ENCODE peak calls at places on chromosomes 5 and 9, in five cellular contexts. H is A549, W is ovary, G is Peyer's patch, N is uterus. K is an unnamed sample.

GRCh38 chr9:124654431-124654830 is 116.7 kb downstream of the NR6A1 start:
- DNase-seq in H (no peak), W (no peak), G (no peak), N (no peak), K (no peak)

GRCh38 chr9:132367613-132368305 is 13.0 kb upstream of the SETX start:
- DNase-seq in H (no peak), W (no peak), G (no peak), N (no peak), K (no peak)

GRCh38 chr5:134503937-134504437 is 21.5 kb upstream of the JADE2 start:
- DNase-seq in H (no peak), W (no peak), G (no peak), N (no peak), K (no peak)

GRCh38 chr5:41795125-41795524 is 75.1 kb downstream of the OXCT1 start:
- DNase-seq in H (no peak), W (no peak), G (no peak), N (no peak), K (no peak)

GRCh38 chr5:124748687-124749594 is 2.5 kb upstream of the ZNF608 start:
- DNase-seq in H (peak), W (peak), G (peak), N (peak), K (no peak)

GRCh38 chr9:137021979-137022619 is 5.9 kb downstream of the ABCA2 start:
- DNase-seq in H (peak), W (peak), G (peak), N (no peak), K (no peak)

GRCh38 chr5:65482727-65483473 is 1.2 kb upstream of the ADAMTS6 start:
- DNase-seq in H (no peak), W (peak), G (no peak), N (no peak), K (no peak)

GRCh38 chr5:132662925-132663770 is 5.2 kb downstream of the IL13 start:
- DNase-seq in H (no peak), W (no peak), G (no peak), N (no peak), K (no peak)

GRCh38 chr5:95471922-95472321 is 80.8 kb downstream of the FAM81B start:
- DNase-seq in H (no peak), W (no peak), G (no peak), N (no peak), K (no peak)

DNA sequence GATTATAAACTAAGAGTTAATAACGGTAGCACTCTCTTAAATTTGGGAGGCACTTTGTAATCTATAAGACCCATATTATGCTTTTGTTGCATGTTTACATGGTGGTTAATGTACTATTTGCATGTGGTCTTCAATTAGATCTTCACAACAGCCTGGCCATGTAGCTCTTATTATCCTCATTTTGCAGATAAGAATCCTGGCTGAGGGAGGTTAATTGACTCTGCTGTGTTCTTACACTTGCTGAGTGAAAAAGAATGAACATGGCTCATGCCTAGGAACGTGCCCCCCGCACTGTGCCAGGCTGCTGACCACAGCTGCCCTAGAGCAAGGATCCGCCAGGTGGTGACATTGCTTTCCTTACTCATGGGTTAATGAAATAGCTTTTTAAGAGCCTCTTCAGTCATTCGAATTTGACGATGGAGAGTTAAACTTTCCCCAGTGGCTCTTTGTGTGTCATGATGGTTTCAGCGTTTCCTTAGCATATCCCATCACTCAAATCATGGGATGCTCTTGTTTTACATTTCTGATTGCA is 97.9 kb downstream of the CDH6 start:
- DNase-seq in H (no peak), W (no peak), G (no peak), N (no peak), K (no peak)
- TF ChIP-seq CTCF in H (no peak), W (no peak), G (no peak), N (no peak), K (no peak)

GRCh38 chr5:172765766-172766286 is 5.2 kb downstream of the DUSP1 start:
- DNase-seq in H (no peak), W (no peak), G (no peak), N (no peak), K (no peak)

GRCh38 chr5:172764861-172765765 is 5.9 kb downstream of the DUSP1 start:
- DNase-seq in H (peak), W (peak), G (peak), N (peak), K (peak)

GRCh38 chr5:172768098-172768572 is 2.9 kb downstream of the DUSP1 start:
- DNase-seq in H (no peak), W (no peak), G (no peak), N (no peak), K (no peak)

GRCh38 chr5:172768573-172769323 is 2.2 kb downstream of the DUSP1 start:
- DNase-seq in H (no peak), W (no peak), G (no peak), N (peak), K (no peak)

GRCh38 chr5:172766287-172767104 is 4.5 kb downstream of the DUSP1 start:
- DNase-seq in H (no peak), W (peak), G (no peak), N (peak), K (peak)
- TF ChIP-seq POLR2A in H (peak), W (no peak), G (peak), N (peak), K (peak)

DNA sequence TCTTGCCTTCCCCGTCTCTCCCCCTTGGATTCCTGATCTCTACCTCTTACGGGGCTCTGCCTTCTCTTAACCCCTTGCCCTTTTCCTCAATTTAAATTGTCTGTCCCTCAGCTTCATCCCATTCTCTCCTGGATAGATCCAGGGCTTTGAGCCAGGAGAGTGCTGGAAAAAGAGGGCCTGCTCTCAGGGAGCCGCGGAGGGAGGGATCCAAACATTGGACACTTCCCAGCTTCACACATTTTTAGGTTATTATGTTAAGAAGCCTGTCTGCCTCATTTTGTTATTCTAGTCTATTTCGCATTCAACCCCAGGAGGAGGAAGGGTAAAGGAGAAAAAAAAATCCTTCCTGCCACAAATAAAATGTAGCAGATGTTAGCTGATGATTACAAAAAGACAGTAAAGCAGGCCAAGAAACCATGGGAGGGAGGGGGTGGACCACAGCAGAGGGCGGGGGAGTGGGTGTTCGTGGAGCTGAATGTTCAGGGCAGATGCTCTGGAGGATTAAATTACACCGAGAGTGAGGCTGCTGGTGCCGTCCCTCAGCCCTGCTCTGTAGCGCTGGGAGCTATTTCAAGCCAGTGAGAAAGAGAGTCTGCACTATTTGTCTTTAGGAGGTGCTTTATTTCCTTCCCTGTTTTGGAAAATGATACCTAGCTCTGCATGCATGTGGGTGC is 60.5 kb upstream of the ZFR start:
- DNase-seq in H (no peak), W (peak), G (no peak), N (peak), K (peak)
- H3K4me3 ChIP-seq in H (no peak), W (no peak), G (no peak), N (no peak), K (no peak)

GRCh38 chr5:138305797-138306196 is 25.8 kb downstream of the CDC25C start:
- DNase-seq in H (no peak), W (no peak), G (no peak), N (no peak), K (peak)
- TF ChIP-seq CTCF in H (no peak), W (no peak), G (no peak), N (no peak), K (no peak)

GRCh38 chr5:151024440-151024839 is 4.0 kb downstream of the GPX3 start:
- DNase-seq in H (no peak), W (no peak), G (no peak), N (no peak), K (no peak)
- TF ChIP-seq POLR2A in H (no peak), W (no peak), G (no peak), N (no peak), K (no peak)

GRCh38 chr5:1494780-1495524 is 28.8 kb downstream of the LPCAT1 start:
- DNase-seq in H (no peak), W (no peak), G (no peak), N (no peak), K (no peak)

GRCh38 chr5:1490360-1490759 is 33.4 kb downstream of the LPCAT1 start:
- DNase-seq in H (no peak), W (no peak), G (no peak), N (no peak), K (no peak)

GRCh38 chr5:1493941-1494340 is 29.8 kb downstream of the LPCAT1 start:
- DNase-seq in H (no peak), W (no peak), G (no peak), N (no peak), K (no peak)

GRCh38 chr5:1493413-1493812 is 30.3 kb downstream of the LPCAT1 start:
- DNase-seq in H (no peak), W (no peak), G (no peak), N (no peak), K (no peak)

DNA sequence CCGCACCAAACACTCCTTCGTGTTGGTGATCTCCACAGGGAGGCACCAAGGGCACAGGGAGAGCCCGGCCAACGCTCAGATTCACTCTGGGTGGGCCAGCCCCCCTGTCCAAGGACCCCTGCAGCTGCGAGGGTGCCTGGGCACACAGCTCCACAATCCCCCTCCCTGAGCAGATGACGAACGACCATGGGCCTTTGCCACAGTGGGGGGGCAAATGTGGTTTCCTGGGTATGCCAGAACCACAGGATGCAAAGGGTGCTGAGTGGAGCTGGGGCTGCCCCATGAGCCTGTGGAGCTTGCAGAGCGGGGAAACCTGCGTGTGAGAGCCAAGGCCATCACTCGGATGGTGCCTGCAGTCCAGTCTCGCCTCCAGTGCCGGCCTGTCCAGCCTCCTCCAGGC is 31.0 kb downstream of the LPCAT1 start:
- DNase-seq in H (no peak), W (no peak), G (no peak), N (no peak), K (no peak)
- H3K4me3 ChIP-seq in H (no peak), W (no peak), G (no peak), N (no peak), K (no peak)

GRCh38 chr9:75589497-75589896 is 301.0 kb upstream of the PCSK5 start:
- DNase-seq in H (no peak), W (no peak), G (no peak), N (no peak), K (no peak)

GRCh38 chr9:75588808-75589207 is 301.7 kb upstream of the PCSK5 start:
- DNase-seq in H (no peak), W (no peak), G (no peak), N (no peak), K (no peak)

GRCh38 chr9:75591972-75592371 is 298.5 kb upstream of the PCSK5 start:
- DNase-seq in H (no peak), W (no peak), G (no peak), N (no peak), K (no peak)

GRCh38 chr9:75599249-75599648 is 291.2 kb upstream of the PCSK5 start:
- DNase-seq in H (no peak), W (no peak), G (no peak), N (no peak), K (no peak)

GRCh38 chr9:75593920-75594319 is 296.6 kb upstream of the PCSK5 start:
- DNase-seq in H (no peak), W (no peak), G (no peak), N (no peak), K (no peak)
- TF ChIP-seq CTCF in H (no peak), W (no peak), G (no peak), N (no peak), K (no peak)

GRCh38 chr5:38848637-38849036 is 2.8 kb downstream of the OSMR start:
- DNase-seq in H (no peak), W (no peak), G (no peak), N (no peak), K (no peak)

GRCh38 chr5:38847549-38848341 is 1.9 kb downstream of the OSMR start:
- DNase-seq in H (peak), W (no peak), G (no peak), N (no peak), K (no peak)

GRCh38 chr5:38846379-38846967 is 661 bp downstream of the OSMR start:
- DNase-seq in H (peak), W (peak), G (no peak), N (no peak), K (no peak)

GRCh38 chr5:38843665-38844064 is 2.1 kb upstream of the OSMR start:
- DNase-seq in H (no peak), W (no peak), G (no peak), N (no peak), K (no peak)

GRCh38 chr5:38845555-38846378 is at the start of gene OSMR:
- DNase-seq in H (peak), W (peak), G (peak), N (peak), K (peak)
- TF ChIP-seq POLR2A in H (peak), W (peak), G (no peak), N (peak), K (no peak)

GRCh38 chr9:94553029-94553938 is 1.6 kb upstream of the PCAT7 start:
- DNase-seq in H (no peak), W (no peak), G (peak), N (no peak), K (no peak)

GRCh38 chr9:94554439-94555331 is at the start of gene PCAT7:
- DNase-seq in H (peak), W (no peak), G (peak), N (no peak), K (no peak)

GRCh38 chr9:94554078-94554438 is 825 bp upstream of the PCAT7 start:
- DNase-seq in H (no peak), W (no peak), G (no peak), N (no peak), K (no peak)
- H3K4me3 ChIP-seq in H (peak), W (no peak), G (peak), N (no peak), K (no peak)

K was measured in heart left ventricle.